ENCODE peak calls at places on chromosomes 2 and 18, in nine cellular contexts. I, B, P, Q, L, Y, A, F and W are unnamed samples.

GRCh38 chr18:48073231-48073930 is 142.9 kb upstream of the SMAD2 start:
- DNase-seq in I (no peak), B (no peak), P (no peak), Q (no peak), L (no peak), Y (no peak), A (no peak), F (no peak), W (no peak)

GRCh38 chr2:151707857-151708256 is 26.4 kb downstream of the NEB start:
- DNase-seq in I (no peak), B (no peak), P (no peak), Q (no peak), L (no peak), Y (no peak), A (no peak), F (no peak), W (no peak)

GRCh38 chr2:68135448-68136320 is 22.0 kb upstream of the PNO1 start:
- DNase-seq in I (no peak), B (no peak), P (no peak), Q (no peak), L (no peak), Y (no peak), A (no peak), F (no peak), W (no peak)

GRCh38 chr2:109637749-109638570 is 23.8 kb downstream of the SOWAHC start:
- DNase-seq in I (no peak), B (no peak), P (no peak), Q (no peak), L (no peak), Y (no peak), A (no peak), F (no peak), W (no peak)

GRCh38 chr2:36812196-36812595 is 115.7 kb downstream of the VIT start:
- DNase-seq in I (peak), B (no peak), P (no peak), Q (no peak), L (no peak), Y (no peak), A (peak), F (no peak), W (peak)

GRCh38 chr2:148998162-148998830 is 40.2 kb upstream of the LYPD6B start:
- DNase-seq in I (no peak), B (no peak), P (no peak), Q (no peak), L (no peak), Y (peak), A (no peak), F (no peak), W (no peak)

GRCh38 chr2:207156451-207157161 is 9.1 kb downstream of the KLF7 start:
- DNase-seq in I (no peak), B (no peak), P (no peak), Q (no peak), L (no peak), Y (no peak), A (no peak), F (no peak), W (no peak)

GRCh38 chr2:109222422-109222821 is 93.4 kb downstream of the SH3RF3 start:
- DNase-seq in I (no peak), B (no peak), P (no peak), Q (no peak), L (no peak), Y (no peak), A (no peak), F (no peak), W (no peak)

GRCh38 chr2:20722592-20722991 is 55.6 kb downstream of the GDF7 start:
- DNase-seq in I (no peak), B (no peak), P (no peak), Q (no peak), L (no peak), Y (no peak), A (no peak), F (no peak), W (no peak)

GRCh38 chr2:37786854-37787253 is 115.4 kb upstream of the CDC42EP3 start:
- DNase-seq in I (no peak), B (no peak), P (peak), Q (no peak), L (no peak), Y (no peak), A (no peak), F (peak), W (peak)

GRCh38 chr18:13809025-13809384 is 14.9 kb upstream of the MC5R start:
- DNase-seq in I (no peak), B (no peak), P (peak), Q (peak), L (no peak), Y (no peak), A (no peak), F (peak), W (peak)

GRCh38 chr2:204152616-204153015 is 216.1 kb downstream of the ICOS start:
- DNase-seq in I (no peak), B (no peak), P (no peak), Q (no peak), L (no peak), Y (no peak), A (no peak), F (no peak), W (no peak)

GRCh38 chr2:44005831-44006230 is 10.0 kb upstream of the LRPPRC start:
- DNase-seq in I (no peak), B (no peak), P (no peak), Q (no peak), L (no peak), Y (no peak), A (no peak), F (no peak), W (no peak)

GRCh38 chr2:218026676-218027425 is 24.1 kb upstream of the TNS1 start:
- DNase-seq in I (no peak), B (no peak), P (peak), Q (peak), L (no peak), Y (peak), A (no peak), F (no peak), W (no peak)

GRCh38 chr18:21672868-21673267 is 31.7 kb downstream of the ABHD3 start:
- DNase-seq in I (peak), B (no peak), P (peak), Q (peak), L (no peak), Y (peak), A (peak), F (peak), W (no peak)

GRCh38 chr2:65658871-65659270 is 226.5 kb upstream of the SPRED2 start:
- DNase-seq in I (no peak), B (no peak), P (no peak), Q (no peak), L (no peak), Y (no peak), A (no peak), F (no peak), W (no peak)

GRCh38 chr18:22552899-22553460 is 135.3 kb upstream of the CTAGE1 start:
- DNase-seq in I (no peak), B (no peak), P (no peak), Q (no peak), L (no peak), Y (no peak), A (no peak), F (no peak), W (no peak)

DNA sequence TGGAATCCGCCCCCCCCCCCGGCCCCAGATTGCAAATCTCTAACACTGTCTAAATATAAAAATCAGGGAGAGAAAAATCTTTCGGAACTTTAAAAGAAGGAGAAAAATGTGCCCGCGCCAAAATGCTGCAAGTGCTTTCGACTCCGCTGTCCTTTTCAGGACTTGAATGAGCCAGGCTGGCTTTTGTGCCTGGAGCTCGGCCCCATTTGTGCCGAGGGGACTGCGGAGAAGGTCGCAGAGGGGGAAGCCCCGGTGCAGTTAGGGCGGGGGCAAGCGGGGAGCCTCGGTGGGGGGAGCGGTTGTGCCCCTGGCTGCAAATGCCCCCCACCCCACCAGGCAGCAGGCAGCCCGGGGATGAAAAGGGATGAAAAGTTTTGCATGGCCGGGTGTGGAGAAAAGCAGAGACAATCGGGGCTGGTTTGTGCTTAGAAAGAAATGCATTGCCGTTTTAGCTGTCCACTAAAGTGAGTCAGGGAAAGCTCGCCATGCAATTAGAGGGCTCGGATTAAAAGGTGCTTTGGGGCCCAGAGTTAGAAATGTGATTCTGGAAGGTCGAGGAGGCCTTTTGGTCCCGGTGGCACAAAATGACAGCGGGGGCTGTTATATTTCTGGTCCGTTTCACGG is 1.6 kb downstream of the INHBB start:
- DNase-seq in I (no peak), B (no peak), P (no peak), Q (no peak), L (no peak), Y (no peak), A (no peak), F (no peak), W (no peak)
- H3K4me3 ChIP-seq in I (no peak), B (peak), P (no peak), Q (no peak), L (peak), Y (peak), A (peak), F (no peak), W (peak)

DNA sequence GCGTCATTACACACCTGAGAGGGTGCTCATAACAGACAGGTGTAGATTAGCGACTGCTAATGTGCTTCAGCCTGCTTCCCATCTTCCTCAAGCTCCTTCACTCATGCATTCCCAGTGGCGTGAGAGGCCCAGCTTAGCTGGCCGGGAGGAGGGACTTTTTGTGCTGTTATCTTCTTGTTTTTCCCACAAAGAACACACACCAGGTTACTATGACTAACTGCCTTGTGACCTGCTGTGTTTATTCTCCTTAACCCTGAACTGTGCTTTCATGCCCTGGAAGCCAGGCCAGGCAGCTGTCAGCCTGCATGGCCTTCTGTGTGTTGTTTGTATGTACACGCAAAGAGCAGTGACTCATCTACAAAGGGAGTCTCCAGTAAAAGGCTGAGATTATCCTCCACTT is 143.8 kb downstream of the PIEZO2 start:
- DNase-seq in I (no peak), B (no peak), P (peak), Q (peak), L (no peak), Y (no peak), A (peak), F (peak), W (peak)
- TF ChIP-seq POLR2A in I (no peak), B (no peak), P (peak), Q (no peak), L (no peak), Y (no peak), A (no peak), F (no peak), W (no peak)

GRCh38 chr2:227566012-227566411 is 32.7 kb upstream of the SCYGR2 start:
- DNase-seq in I (no peak), B (no peak), P (no peak), Q (no peak), L (no peak), Y (no peak), A (no peak), F (no peak), W (no peak)
- H3K4me3 ChIP-seq in I (no peak), B (no peak), P (no peak), Q (no peak), L (no peak), Y (no peak), A (no peak), F (no peak), W (no peak)

DNA sequence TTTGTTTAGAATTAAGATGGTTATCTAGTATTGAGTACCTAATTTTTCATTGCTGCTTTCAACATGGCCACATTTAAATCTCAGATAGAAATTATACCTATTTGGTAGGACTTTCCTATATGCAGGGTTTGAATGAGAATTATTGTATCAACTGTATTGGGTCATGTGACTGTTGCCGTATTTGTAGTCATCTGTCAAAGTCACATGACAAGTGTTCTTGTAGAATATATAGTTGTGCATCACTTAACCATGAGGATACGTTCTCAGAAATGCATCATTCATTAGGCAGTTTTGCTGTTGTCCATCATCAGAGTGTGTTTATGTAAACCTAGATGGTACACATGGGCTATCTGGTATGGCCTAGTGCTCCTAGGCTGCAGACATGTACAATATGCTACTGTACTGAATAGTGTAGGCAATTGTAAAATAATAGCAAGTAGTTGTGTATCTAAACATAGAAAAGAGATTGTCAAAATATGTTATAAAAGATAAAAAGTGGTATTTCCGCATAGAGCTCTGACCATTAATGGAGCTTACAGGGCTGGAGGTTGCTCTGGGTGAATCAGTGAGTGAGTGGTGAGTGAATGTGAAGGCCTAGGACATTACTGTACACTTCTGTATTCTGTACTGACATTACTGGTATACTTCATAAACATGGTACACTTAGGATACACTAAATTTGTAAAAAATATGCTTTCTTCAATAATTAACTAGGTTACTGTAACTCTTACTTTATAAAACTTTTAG is 123.7 kb downstream of the MAP4K4 start:
- DNase-seq in I (no peak), B (no peak), P (no peak), Q (no peak), L (no peak), Y (no peak), A (no peak), F (no peak), W (no peak)
- TF ChIP-seq POLR2A in I (no peak), B (no peak), P (no peak), Q (no peak), L (no peak), Y (no peak), A (no peak), F (no peak), W (no peak)

GRCh38 chr2:101501443-101501842 is 26.5 kb upstream of the RFX8 start:
- DNase-seq in I (no peak), B (no peak), P (no peak), Q (no peak), L (no peak), Y (no peak), A (no peak), F (no peak), W (no peak)
- H3K4me3 ChIP-seq in I (no peak), B (no peak), P (no peak), Q (no peak), L (no peak), Y (no peak), A (no peak), F (no peak), W (no peak)

GRCh38 chr2:241102239-241102803 is at the start of gene MTERF4:
- DNase-seq in I (peak), B (no peak), P (peak), Q (peak), L (peak), Y (peak), A (peak), F (peak), W (peak)
- TF ChIP-seq POLR2A in I (peak), B (peak), P (peak), Q (peak), L (peak), Y (no peak), A (peak), F (peak), W (no peak)

GRCh38 chr2:96103388-96103705 is 13.0 kb downstream of the ADRA2B start:
- DNase-seq in I (no peak), B (no peak), P (no peak), Q (no peak), L (peak), Y (peak), A (no peak), F (peak), W (no peak)

GRCh38 chr2:96105994-96106393 is 10.4 kb downstream of the ADRA2B start:
- DNase-seq in I (no peak), B (no peak), P (peak), Q (peak), L (no peak), Y (no peak), A (no peak), F (no peak), W (peak)

GRCh38 chr2:96102596-96103387 is 13.6 kb downstream of the ADRA2B start:
- DNase-seq in I (no peak), B (no peak), P (no peak), Q (peak), L (peak), Y (peak), A (no peak), F (peak), W (peak)

GRCh38 chr2:96105152-96105915 is 11.0 kb downstream of the ADRA2B start:
- DNase-seq in I (no peak), B (no peak), P (no peak), Q (peak), L (no peak), Y (no peak), A (no peak), F (peak), W (peak)

GRCh38 chr2:96103906-96104861 is 12.2 kb downstream of the ADRA2B start:
- DNase-seq in I (no peak), B (no peak), P (peak), Q (peak), L (peak), Y (peak), A (no peak), F (peak), W (no peak)
- H3K4me3 ChIP-seq in I (no peak), B (no peak), P (no peak), Q (no peak), L (no peak), Y (no peak), A (no peak), F (no peak), W (no peak)